ENCODE peak calls at places on chromosomes 2 and 18, in ten cellular contexts. I is right lobe of liver, H is body of pancreas, C is tibial artery, J is lower lobe of right lung, G is GM12878, Z is SK-N-SH, W is sigmoid colon, Y is IMR-90, L is HepG2. M is an unnamed sample. For H3K27me3 and H3K9me3, the result is how much of the 10 kb centered on the place peaks cover.

GRCh38 chr2:38301340-38301968 is 75.6 kb downstream of the ATL2 start:
- DNase-seq in L (no peak), Z (no peak), J (no peak), G (peak), C (no peak), W (no peak), Y (no peak), H (no peak), I (no peak), M (no peak)

GRCh38 chr2:233129351-233129978 is 69.3 kb downstream of the INPP5D start:
- DNase-seq in H (no peak), Z (peak), L (no peak), W (no peak), Y (no peak), I (no peak), G (no peak), C (no peak), J (no peak), M (no peak)

GRCh38 chr18:75307530-75307929 is 96.9 kb downstream of the TSHZ1 start:
- DNase-seq in L (no peak), Z (no peak), J (no peak), G (no peak), H (no peak), Y (no peak), W (no peak), C (no peak), I (no peak), M (no peak)

GRCh38 chr2:236790991-236791390 is 221.4 kb downstream of the ACKR3 start:
- DNase-seq in G (no peak), Y (no peak), L (no peak), H (no peak), Z (peak), W (no peak), I (no peak), C (no peak), J (no peak), M (no peak)

GRCh38 chr2:99970292-99970868 is 172.0 kb downstream of the AFF3 start:
- DNase-seq in Z (no peak), I (no peak), G (no peak), W (no peak), H (no peak), J (no peak), C (no peak), Y (peak), L (no peak), M (no peak)

GRCh38 chr2:120470041-120470716 is 124.2 kb downstream of the INHBB start:
- DNase-seq in C (peak), Z (no peak), W (peak), Y (peak), L (peak), I (peak), G (no peak), H (peak), J (peak), M (no peak)

GRCh38 chr2:101518470-101519172 is 43.7 kb upstream of the RFX8 start:
- DNase-seq in I (peak), H (peak), Y (peak), G (no peak), Z (peak), J (no peak), L (peak), C (no peak), W (no peak), M (peak)

GRCh38 chr2:69177063-69177771 is 164.2 kb downstream of the ANTXR1 start:
- DNase-seq in Z (peak), G (no peak), W (peak), H (peak), I (no peak), Y (peak), L (peak), J (peak), C (peak), M (no peak)

GRCh38 chr2:104856086-104856972 is 2.4 kb downstream of the POU3F3 start:
- DNase-seq in Y (no peak), H (no peak), Z (peak), G (no peak), L (no peak), W (no peak), C (no peak), I (no peak), J (no peak), M (peak)

GRCh38 chr2:96485751-96486643 is 19.2 kb downstream of the NEURL3 start:
- DNase-seq in Z (no peak), Y (peak), W (peak), C (peak), G (peak), I (peak), L (peak), H (peak), J (peak), M (no peak)

GRCh38 chr18:38940863-38941531 is 1375.4 kb upstream of the CELF4 start:
- DNase-seq in C (no peak), H (no peak), G (peak), Y (peak), W (no peak), L (peak), J (no peak), Z (no peak), I (no peak), M (no peak)

GRCh38 chr2:12948231-12948962 is 231.7 kb downstream of the TRIB2 start:
- DNase-seq in H (no peak), J (no peak), C (no peak), L (no peak), G (no peak), W (no peak), I (no peak), Y (peak), Z (peak), M (no peak)

GRCh38 chr18:55323051-55323994 is 264.7 kb downstream of the TCF4 start:
- DNase-seq in I (no peak), W (no peak), C (no peak), H (no peak), Z (no peak), G (no peak), L (no peak), J (no peak), Y (peak), M (no peak)

GRCh38 chr2:156125018-156125417 is 207.5 kb downstream of the NR4A2 start:
- DNase-seq in C (no peak), Z (no peak), G (no peak), I (no peak), H (no peak), W (no peak), J (no peak), Y (no peak), L (no peak), M (peak)
- H3K4me3 ChIP-seq in C (no peak), Z (no peak), G (no peak), I (no peak), H (no peak), W (no peak), J (no peak), Y (no peak), L (no peak), M (no peak)

DNA sequence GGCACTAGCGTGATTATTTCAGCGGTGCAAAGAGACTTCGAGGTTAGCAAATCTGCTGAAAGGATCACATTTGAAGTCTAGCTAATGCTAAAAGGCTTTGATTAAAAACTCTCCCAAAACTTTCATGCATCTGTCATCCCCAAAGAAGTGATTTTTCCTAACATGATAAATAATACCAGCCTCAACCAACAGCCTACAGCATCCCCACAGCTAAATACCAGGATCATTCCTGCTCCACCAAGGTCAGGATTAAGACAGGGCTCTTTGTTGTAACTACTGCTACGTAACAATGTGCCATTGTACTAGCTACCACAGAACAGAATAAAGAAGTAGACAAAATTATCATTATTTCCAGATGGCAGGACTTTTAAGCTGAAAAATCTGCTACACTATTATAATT is 1.6 kb downstream of the OR6B3 start:
- DNase-seq in L (peak), Z (no peak), W (no peak), G (no peak), J (no peak), I (no peak), Y (no peak), H (no peak), C (no peak), M (peak)
- H3K27me3 ChIP-seq in L (half or more), Z (under half), W (half or more), G (under half), J (under half), I (under half), Y (under half), H (under half), C (under half), M (under half)

GRCh38 chr2:172531309-172531708 is 24.6 kb upstream of the PDK1 start:
- DNase-seq in C (no peak), J (no peak), I (no peak), Y (no peak), L (no peak), H (no peak), G (no peak), W (no peak), Z (no peak), M (no peak)
- H3K9me3 ChIP-seq in C (under half), J (under half), I (under half), Y (under half), L (under half), H (under half), G (under half), W (under half), Z (under half), M (under half)

GRCh38 chr2:73700661-73701447 is 36.3 kb downstream of the TPRKB start:
- DNase-seq in C (no peak), I (peak), W (no peak), L (no peak), Z (no peak), G (no peak), Y (no peak), J (no peak), H (no peak), M (no peak)
- H3K4me3 ChIP-seq in C (no peak), I (no peak), W (no peak), L (no peak), Z (no peak), G (no peak), Y (no peak), J (no peak), H (no peak), M (no peak)

M was measured in HAP-1.